ENCODE peak calls at places on chromosomes 7 and 10, in six cellular contexts. A, S, V, M, O and H are unnamed samples.
A peak's percentile ranks its signal among the peaks of the same experiment; 100 is the strongest.

GRCh38 chr7:6516387-6516983 is 34.8 kb downstream of the GRID2IP start:
- DNase-seq in O (peak; percentile 95), S (peak; percentile 25), A (peak; percentile 81), V (peak; percentile 89), M (peak; percentile 78), H (peak; percentile 82)

GRCh38 chr10:122663516-122664130 is 36.0 kb downstream of the C10orf120 start:
- DNase-seq in A (no peak), O (no peak), M (no peak), V (no peak), S (no peak), H (no peak)

GRCh38 chr7:121605297-121605640 is 209.2 kb upstream of the FAM3C start:
- DNase-seq in S (no peak), M (no peak), A (no peak), V (no peak), O (no peak), H (no peak)

GRCh38 chr7:44212018-44212417 is 11.2 kb downstream of the YKT6 start:
- DNase-seq in S (no peak), V (peak; percentile 35), O (no peak), A (no peak), M (no peak), H (no peak)

GRCh38 chr10:106473129-106473528 is 691.4 kb downstream of the SORCS1 start:
- DNase-seq in O (no peak), S (no peak), A (no peak), V (no peak), M (no peak), H (no peak)

GRCh38 chr10:96673318-96674099 is 46.8 kb downstream of the PIK3AP1 start:
- DNase-seq in O (no peak), S (no peak), V (no peak), A (peak; percentile 25), M (peak; percentile 70), H (no peak)

GRCh38 chr7:74292757-74293576 is 3.8 kb downstream of the CLIP2 start:
- DNase-seq in M (no peak), V (no peak), S (no peak), O (no peak), A (no peak), H (no peak)

GRCh38 chr10:126294451-126294850 is 93.8 kb downstream of the ADAM12 start:
- DNase-seq in A (no peak), S (no peak), M (no peak), V (no peak), O (no peak), H (no peak)

GRCh38 chr7:2151801-2152612 is 80.7 kb downstream of the MAD1L1 start:
- DNase-seq in O (no peak), A (no peak), S (no peak), V (no peak), M (no peak), H (no peak)

GRCh38 chr10:103592186-103593021 is 98.9 kb downstream of the NEURL1 start:
- DNase-seq in S (no peak), O (peak; percentile 84), V (no peak), A (no peak), M (no peak), H (no peak)

GRCh38 chr10:86364551-86365345 is 1.8 kb downstream of the GRID1 start:
- DNase-seq in S (no peak), A (no peak), V (peak; percentile 64), O (peak; percentile 87), M (no peak), H (peak; percentile 63)

GRCh38 chr10:76034236-76035009 is 603.0 kb downstream of the LRMDA start:
- DNase-seq in A (no peak), M (no peak), V (no peak), O (no peak), S (no peak), H (no peak)

GRCh38 chr10:117740696-117741222 is 198.2 kb downstream of the EMX2 start:
- DNase-seq in O (peak; percentile 8), S (no peak), M (no peak), V (no peak), A (no peak), H (no peak)

GRCh38 chr7:28750981-28751380 is 207.1 kb downstream of the TRIL start:
- DNase-seq in M (no peak), A (no peak), S (no peak), O (peak; percentile 36), V (no peak), H (no peak)

GRCh38 chr10:81600185-81600584 is 274.8 kb upstream of the NRG3 start:
- DNase-seq in A (no peak), V (no peak), O (no peak), M (no peak), S (no peak), H (no peak)

GRCh38 chr7:76283254-76284159 is 19.0 kb upstream of the HSPB1 start:
- DNase-seq in M (no peak), A (no peak), O (no peak), S (no peak), V (no peak), H (no peak)
- H3K4me3 ChIP-seq in M (peak overlapping the region; percentile 58), A (peak overlapping the region; percentile 70), O (peak overlapping the region; percentile 76), S (peak overlapping the region; percentile 66), V (peak overlapping the region; percentile 43), H (peak overlapping the region; percentile 84)

GRCh38 chr10:100182908-100183307 is 2.9 kb downstream of the ERLIN1 start:
- DNase-seq in M (no peak), S (no peak), A (no peak), V (no peak), O (no peak), H (no peak)
- H3K27ac ChIP-seq in M (no peak overlapping the region), S (no peak overlapping the region), A (no peak overlapping the region), V (no peak overlapping the region), O (no peak overlapping the region), H (no peak overlapping the region)

DNA sequence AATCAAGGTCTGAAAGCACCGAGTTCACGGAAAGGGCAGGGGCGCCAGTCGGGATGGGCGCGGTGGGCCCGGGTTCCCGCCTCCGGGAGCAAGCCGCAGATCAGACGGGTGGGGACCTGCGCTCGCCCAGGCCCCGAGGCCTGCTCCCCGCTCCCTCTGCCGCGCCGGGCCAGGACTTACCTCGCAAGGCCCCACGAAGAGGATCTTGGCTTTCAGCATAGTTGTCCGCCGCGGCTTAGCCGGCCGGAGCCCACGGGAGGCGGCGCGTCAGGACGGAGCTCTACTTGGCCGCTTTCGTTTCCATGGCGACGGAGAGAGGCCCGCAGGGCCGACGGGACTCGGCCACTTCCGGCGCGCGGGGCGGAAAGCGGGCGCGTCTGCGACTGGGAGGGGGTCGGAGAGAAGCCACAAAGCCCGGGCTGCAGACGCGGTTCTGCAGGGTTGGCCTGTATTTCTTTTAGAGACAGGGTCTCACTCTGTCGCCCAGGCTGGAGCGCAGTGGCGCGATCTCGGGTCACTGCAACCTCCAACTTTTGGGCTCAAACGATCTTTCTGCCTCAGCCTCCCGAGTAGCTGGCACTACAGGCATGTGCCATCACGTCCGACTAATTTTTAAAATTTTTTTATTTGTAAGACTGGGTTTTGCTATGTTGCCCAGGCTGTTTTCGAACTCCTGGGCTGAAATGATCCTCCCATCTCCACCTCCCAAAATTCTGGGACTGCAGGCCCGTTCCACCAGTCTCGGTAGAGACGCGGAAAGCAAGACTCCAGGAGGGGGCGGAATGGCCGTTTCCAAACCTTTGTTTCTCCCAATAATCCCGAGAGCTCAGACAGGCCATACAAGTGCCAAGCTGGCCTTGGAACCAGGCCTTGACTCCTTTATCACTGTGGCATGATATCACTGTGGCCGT is at the start of gene IFT22:
- DNase-seq in V (peak; percentile 94), O (peak; percentile 99), S (peak; percentile 53), M (peak; percentile 92), A (peak; percentile 92), H (peak; percentile 89)
- TF ChIP-seq CTCF in V (no peak), O (peak; percentile 50), S (no peak), M (no peak), A (peak; percentile 42), H (no peak)

GRCh38 chr7:97018775-97019535 is 5.7 kb downstream of the DLX5 start:
- DNase-seq in S (no peak), V (no peak), O (peak; percentile 48), M (no peak), A (no peak), H (no peak)

GRCh38 chr7:97022451-97023306 is 2.0 kb downstream of the DLX5 start:
- DNase-seq in M (no peak), A (no peak), V (no peak), S (no peak), O (peak; percentile 39), H (no peak)

GRCh38 chr7:97021443-97022261 is 3.0 kb downstream of the DLX5 start:
- DNase-seq in M (no peak), V (no peak), S (no peak), A (no peak), O (peak; percentile 73), H (no peak)

GRCh38 chr7:97019710-97020109 is 4.9 kb downstream of the DLX5 start:
- DNase-seq in A (no peak), S (no peak), V (no peak), O (no peak), M (no peak), H (no peak)

GRCh38 chr7:97020601-97021442 is 3.8 kb downstream of the DLX5 start:
- DNase-seq in A (no peak), O (peak; percentile 69), M (no peak), S (no peak), V (no peak), H (no peak)
- H3K4me3 ChIP-seq in A (peak overlapping the region; percentile 34), O (peak overlapping the region; percentile 58), M (no peak overlapping the region), S (no peak overlapping the region), V (no peak overlapping the region), H (peak overlapping the region; percentile 46)